ENCODE peak calls at places on chromosomes 3 and 15, in five cellular contexts. C is HEK293T, O is GM12878, W is NT2/D1, N is H1. D is an unnamed sample.

GRCh38 chr15:37880009-37880834 is 54.2 kb upstream of the TMCO5A start:
- DNase-seq in C (peak), O (no peak), W (peak), N (no peak), D (peak)

GRCh38 chr3:30007668-30008067 is 598.7 kb upstream of the TGFBR2 start:
- DNase-seq in C (no peak), O (no peak), W (no peak), N (no peak), D (no peak)

GRCh38 chr3:192869131-192870027 is 48.3 kb downstream of the MB21D2 start:
- DNase-seq in C (no peak), O (no peak), W (no peak), N (no peak), D (no peak)

GRCh38 chr15:44719293-44719999 is 8.1 kb downstream of the B2M start:
- DNase-seq in C (no peak), O (peak), W (no peak), N (no peak), D (peak)

GRCh38 chr15:67059127-67059553 is 6.3 kb upstream of the SMAD3 start:
- DNase-seq in C (no peak), O (no peak), W (no peak), N (no peak), D (peak)

GRCh38 chr3:119538772-119539171 is 20.6 kb downstream of the CD80 start:
- DNase-seq in C (no peak), O (no peak), W (no peak), N (no peak), D (no peak)

GRCh38 chr15:88178631-88179030 is 77.9 kb downstream of the NTRK3 start:
- DNase-seq in C (no peak), O (peak), W (no peak), N (no peak), D (no peak)

GRCh38 chr3:125052671-125053303 is 3.0 kb downstream of the HEG1 start:
- DNase-seq in C (no peak), O (no peak), W (no peak), N (no peak), D (peak)

GRCh38 chr3:12467746-12468145 is 16.5 kb upstream of the TSEN2 start:
- DNase-seq in C (no peak), O (no peak), W (no peak), N (no peak), D (no peak)

GRCh38 chr15:39846108-39846507 is 63.5 kb upstream of the FSIP1 start:
- DNase-seq in C (no peak), O (no peak), W (no peak), N (no peak), D (no peak)

GRCh38 chr3:98961161-98962155 is 60.0 kb upstream of the DCBLD2 start:
- DNase-seq in C (no peak), O (no peak), W (no peak), N (no peak), D (no peak)

GRCh38 chr15:88625943-88626741 is 5.0 kb downstream of the AEN start:
- DNase-seq in C (no peak), O (no peak), W (no peak), N (no peak), D (no peak)

GRCh38 chr3:143895805-143896204 is 47.5 kb upstream of the SLC9A9 start:
- DNase-seq in C (no peak), O (no peak), W (no peak), N (no peak), D (no peak)

DNA sequence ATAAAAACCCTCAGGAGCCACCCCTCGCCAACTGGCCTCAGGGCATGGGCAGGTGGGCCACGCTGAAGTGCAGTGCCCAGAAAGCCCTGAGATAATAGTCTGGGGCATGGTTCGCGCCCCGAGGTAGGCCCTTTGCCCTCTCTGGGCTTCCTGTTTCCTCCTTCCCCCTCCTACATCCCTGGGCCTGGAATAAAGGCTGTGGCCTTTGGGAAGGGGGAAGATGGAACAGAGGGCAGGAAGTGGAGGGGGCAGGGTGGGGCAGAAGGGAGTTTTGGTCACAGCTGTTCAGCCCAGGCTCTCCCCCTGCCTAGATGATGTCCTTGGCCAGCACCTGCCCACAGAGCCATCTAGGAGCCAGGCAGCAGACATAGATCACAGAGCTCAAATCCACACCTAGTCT is 11.3 kb downstream of the CSRNP1 start:
- DNase-seq in C (no peak), O (no peak), W (no peak), N (no peak), D (no peak)
- TF ChIP-seq SUZ12 in C (no peak), O (no peak), W (no peak), N (no peak), D (no peak)

GRCh38 chr3:71064976-71065763 is 518.4 kb downstream of the FOXP1 start:
- DNase-seq in C (peak), O (no peak), W (no peak), N (peak), D (peak)
- TF ChIP-seq SUZ12 in C (no peak), O (no peak), W (no peak), N (peak), D (no peak)

GRCh38 chr15:77144028-77144427 is 73.1 kb upstream of the TSPAN3 start:
- DNase-seq in C (no peak), O (no peak), W (no peak), N (no peak), D (no peak)
- TF ChIP-seq SUZ12 in C (no peak), O (no peak), W (no peak), N (no peak), D (no peak)

DNA sequence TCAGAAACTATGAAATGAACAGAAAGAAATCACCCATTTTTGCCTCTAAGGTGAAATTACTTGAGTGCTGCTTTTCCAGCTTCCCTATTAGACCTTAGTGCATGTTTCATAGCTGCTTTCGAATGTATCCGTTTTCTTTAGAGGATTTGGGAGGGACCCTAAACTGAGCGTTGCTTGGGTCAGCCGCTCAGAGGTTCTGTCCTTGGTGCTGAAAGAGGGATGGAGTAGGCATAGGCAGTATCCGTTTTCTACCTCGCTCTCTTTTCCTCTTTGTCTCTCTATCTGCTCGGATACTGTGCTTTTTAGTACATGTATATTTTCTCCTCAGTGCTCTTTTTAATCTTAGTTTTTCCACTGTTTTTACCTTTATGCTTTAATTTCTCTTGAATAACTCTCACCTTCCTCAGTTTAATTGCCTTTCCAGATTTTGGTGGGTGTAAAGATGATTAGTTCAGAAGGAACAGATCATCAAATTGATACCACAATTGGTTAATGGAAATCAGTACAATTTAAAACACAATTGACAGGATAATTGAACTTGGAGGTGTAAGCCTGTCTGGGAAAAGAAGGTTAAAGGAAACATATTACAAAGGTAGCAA is at the start of gene DRD3:
- DNase-seq in C (peak), O (no peak), W (peak), N (peak), D (no peak)
- TF ChIP-seq SUZ12 in C (no peak), O (no peak), W (no peak), N (no peak), D (no peak)

GRCh38 chr15:81155375-81156218 is 21.5 kb downstream of the CFAP161 start:
- DNase-seq in C (peak), O (no peak), W (peak), N (no peak), D (peak)
- TF ChIP-seq SUZ12 in C (no peak), O (no peak), W (no peak), N (no peak), D (no peak)

GRCh38 chr3:45789235-45789812 is 7.0 kb downstream of the SLC6A20 start:
- DNase-seq in C (no peak), O (no peak), W (no peak), N (no peak), D (no peak)
- TF ChIP-seq SUZ12 in C (no peak), O (no peak), W (no peak), N (no peak), D (no peak)

GRCh38 chr3:8445861-8446260 is 55.8 kb upstream of the LMCD1 start:
- DNase-seq in C (no peak), O (no peak), W (no peak), N (no peak), D (no peak)
- TF ChIP-seq SUZ12 in C (no peak), O (no peak), W (no peak), N (no peak), D (no peak)

D was measured in HepG2.